ENCODE peak calls at places on chromosomes 7 and 10, in seven cellular contexts. P, W, G, H, N, F and S are unnamed samples.
A peak's percentile ranks its signal among the peaks of the same experiment; 100 is the strongest.

GRCh38 chr7:131546583-131547111 is 9.8 kb downstream of the PODXL start:
- DNase-seq in F (peak; percentile 70), W (no peak), N (peak; percentile 33), G (no peak), H (no peak), P (peak; percentile 51), S (no peak)

GRCh38 chr7:128035712-128036111 is 4.5 kb upstream of the LRRC4 start:
- DNase-seq in P (no peak), N (peak; percentile 25), G (no peak), F (no peak), H (peak; percentile 14), W (peak; percentile 21), S (no peak)

GRCh38 chr10:50991496-50992355 is 82.6 kb upstream of the PRKG1 start:
- DNase-seq in F (peak; percentile 22), W (peak; percentile 63), P (no peak), N (no peak), H (peak; percentile 77), G (no peak), S (no peak)

GRCh38 chr10:71589617-71590551 is 129.7 kb downstream of the C10orf105 start:
- DNase-seq in P (no peak), N (no peak), G (peak; percentile 16), F (no peak), W (no peak), H (no peak), S (no peak)

GRCh38 chr10:62831346-62831745 is 15.2 kb upstream of the EGR2 start:
- DNase-seq in W (peak; percentile 39), P (peak; percentile 44), N (no peak), H (peak; percentile 88), F (no peak), G (peak; percentile 44), S (no peak)

GRCh38 chr7:17233643-17234397 is 64.6 kb upstream of the AHR start:
- DNase-seq in F (no peak), W (peak; percentile 19), N (peak; percentile 3), G (no peak), H (no peak), P (peak; percentile 58), S (no peak)

GRCh38 chr10:31660301-31660700 is 268.3 kb downstream of the ARHGAP12 start:
- DNase-seq in W (peak; percentile 18), G (no peak), P (no peak), F (no peak), N (no peak), H (no peak), S (no peak)

GRCh38 chr7:63067897-63068585 is 930.6 kb upstream of the ZNF722 start:
- DNase-seq in F (no peak), H (no peak), P (no peak), N (no peak), G (no peak), W (no peak), S (no peak)

GRCh38 chr7:32273297-32273696 is 203.1 kb upstream of the PDE1C start:
- DNase-seq in P (peak; percentile 27), G (no peak), H (no peak), N (no peak), F (no peak), W (no peak), S (no peak)

GRCh38 chr7:83365746-83366145 is 203.1 kb upstream of the PCLO start:
- DNase-seq in W (peak; percentile 34), N (no peak), F (no peak), G (no peak), H (peak; percentile 8), P (no peak), S (no peak)
- TF ChIP-seq CTCF in W (no peak), N (no peak), F (no peak), G (peak; percentile 54), H (peak; percentile 17), P (no peak), S (peak; percentile 6)

GRCh38 chr7:121373177-121373576 is 22.9 kb downstream of the FAM3C start:
- DNase-seq in N (no peak), W (no peak), H (no peak), G (no peak), P (no peak), F (no peak), S (no peak)
- TF ChIP-seq CTCF in N (peak; percentile 11), W (no peak), H (peak; percentile 6), G (peak; percentile 34), P (no peak), F (peak; percentile 51), S (no peak)

GRCh38 chr10:100826983-100827818 is 81.8 kb downstream of the PAX2 start:
- DNase-seq in H (no peak), F (no peak), G (no peak), W (no peak), P (no peak), N (no peak), S (no peak)
- TF ChIP-seq CTCF in H (peak; percentile 6), F (no peak), G (peak; percentile 40), W (no peak), P (no peak), N (no peak), S (no peak)

DNA sequence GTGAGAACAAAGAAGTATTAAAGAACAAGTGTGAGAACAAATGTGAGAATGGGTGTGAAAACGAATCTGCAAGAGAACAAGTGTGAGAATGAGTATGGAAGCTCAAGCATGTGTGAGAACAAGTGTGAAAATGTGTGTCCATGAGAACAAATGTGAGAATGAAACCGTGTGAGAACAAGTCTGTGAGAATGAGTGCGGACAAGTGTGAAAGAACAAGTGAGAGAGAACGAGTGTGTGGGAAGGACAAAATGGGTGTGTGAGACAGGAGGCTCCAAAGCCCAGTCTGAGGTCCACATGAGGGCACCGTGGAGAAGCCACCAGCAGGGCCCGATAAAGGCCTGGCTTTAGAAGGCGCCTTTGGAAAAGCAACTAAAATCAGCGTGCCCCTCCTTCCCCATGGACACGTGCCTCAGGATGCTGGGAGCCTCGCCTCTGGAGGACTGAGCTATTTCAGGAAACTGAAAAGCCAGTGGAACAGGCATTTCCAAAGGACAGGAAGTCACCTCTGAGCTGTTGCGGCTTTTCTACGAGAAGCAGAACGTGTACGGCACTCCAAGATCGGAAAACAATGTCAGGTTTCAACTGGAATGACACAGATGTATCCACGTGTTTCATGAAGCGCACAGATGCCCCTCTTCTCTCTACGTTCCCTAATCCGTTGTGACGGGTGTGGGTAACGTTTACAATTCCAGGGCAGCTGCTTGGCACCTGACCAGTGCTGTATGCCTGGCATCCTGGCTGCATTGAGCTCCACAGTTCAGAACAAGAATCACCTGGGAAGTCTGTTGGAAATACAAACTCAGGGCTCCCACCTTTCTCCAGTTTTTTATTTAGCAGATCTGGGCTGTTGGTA is 46.4 kb downstream of the ESYT2 start:
- DNase-seq in W (peak; percentile 61), G (peak; percentile 51), F (peak; percentile 43), N (peak; percentile 51), H (peak; percentile 62), P (no peak), S (no peak)
- TF ChIP-seq CTCF in W (peak; percentile 20), G (peak; percentile 65), F (no peak), N (peak; percentile 25), H (peak; percentile 53), P (no peak), S (peak; percentile 35)

GRCh38 chr10:80289451-80290287 is at the start of gene MAT1A:
- DNase-seq in H (no peak), P (no peak), G (peak; percentile 61), F (no peak), W (peak; percentile 11), N (peak; percentile 72), S (no peak)
- TF ChIP-seq CTCF in H (no peak), P (no peak), G (peak; percentile 27), F (no peak), W (no peak), N (no peak), S (no peak)